ENCODE peak calls at places on chromosome 1, in five cellular contexts. J is T-cell, O is aorta, Q is HuH-7.5, A is cardiac muscle cell. L is an unnamed sample.
A peak's percentile ranks its signal among the peaks of the same experiment; 100 is the strongest.

GRCh38 chr1:25028910-25029599 is 99.0 kb upstream of the RUNX3 start:
- DNase-seq in A (no peak), Q (no peak), J (no peak), O (no peak), L (no peak)

GRCh38 chr1:242745079-242745478 is 220.6 kb upstream of the PLD5 start:
- DNase-seq in A (no peak), Q (no peak), J (no peak), O (no peak), L (no peak)

GRCh38 chr1:92094112-92094511 is 14.0 kb downstream of the BTBD8 start:
- DNase-seq in Q (no peak), J (no peak), A (no peak), O (no peak), L (no peak)

GRCh38 chr1:179754031-179754624 is 11.0 kb downstream of the FAM163A start:
- DNase-seq in O (no peak), A (peak; percentile 94), J (no peak), Q (no peak), L (no peak)

GRCh38 chr1:10776206-10776905 is 20.1 kb downstream of the CASZ1 start:
- DNase-seq in O (peak; percentile 16), A (no peak), Q (no peak), J (no peak), L (no peak)

GRCh38 chr1:29453502-29454240 is 217.3 kb downstream of the PTPRU start:
- DNase-seq in O (peak; percentile 36), A (peak; percentile 81), J (no peak), Q (peak; percentile 78), L (peak; percentile 42)

GRCh38 chr1:116628448-116628847 is 39.1 kb downstream of the IGSF3 start:
- DNase-seq in Q (no peak), J (no peak), O (no peak), A (no peak), L (no peak)

GRCh38 chr1:82880506-82880905 is 1079.8 kb downstream of the ADGRL2 start:
- DNase-seq in O (no peak), J (no peak), A (no peak), Q (no peak), L (no peak)

GRCh38 chr1:30882678-30883388 is 25.7 kb downstream of the SDC3 start:
- DNase-seq in O (no peak), Q (no peak), J (no peak), A (no peak), L (no peak)

GRCh38 chr1:167635233-167635648 is 5.2 kb downstream of the RCSD1 start:
- DNase-seq in J (no peak), A (peak; percentile 84), O (peak; percentile 81), Q (no peak), L (peak; percentile 36)

GRCh38 chr1:205199090-205199930 is 12.2 kb downstream of the DSTYK start:
- DNase-seq in A (no peak), Q (no peak), O (no peak), J (no peak), L (no peak)

GRCh38 chr1:63651110-63651776 is 58.0 kb downstream of the PGM1 start:
- DNase-seq in Q (no peak), O (no peak), A (peak; percentile 70), J (no peak), L (no peak)

GRCh38 chr1:179206817-179207216 is 22.7 kb downstream of the ABL2 start:
- DNase-seq in A (peak; percentile 9), J (no peak), O (no peak), Q (no peak), L (no peak)